ENCODE peak calls at places on chromosomes 16 and 17, in six cellular contexts. One of them, this sample, is unnamed.

GRCh38 chr16:86626284-86626683 is 47.9 kb downstream of the FOXL1 start:
- DNase-seq in heart right ventricle: no peak
- DNase-seq in cardiac fibroblast: no peak
- DNase-seq in pancreas: no peak
- DNase-seq in GM12865: no peak
- DNase-seq in fibroblast of lung: no peak
- DNase-seq in this sample: no peak

GRCh38 chr17:49523706-49524472 is 28.8 kb downstream of the NGFR start:
- DNase-seq in cardiac fibroblast: no peak
- DNase-seq in fibroblast of lung: no peak
- DNase-seq in GM12865: no peak
- DNase-seq in heart right ventricle: no peak
- DNase-seq in pancreas: no peak
- DNase-seq in this sample: no peak

GRCh38 chr16:73399486-73399885 is 351.6 kb upstream of the ZFHX3 start:
- DNase-seq in cardiac fibroblast: no peak
- DNase-seq in fibroblast of lung: no peak
- DNase-seq in GM12865: peak; percentile 17
- DNase-seq in pancreas: no peak
- DNase-seq in heart right ventricle: no peak
- DNase-seq in this sample: no peak

GRCh38 chr16:68062910-68063393 is 22.2 kb upstream of the NFATC3 start:
- DNase-seq in heart right ventricle: no peak
- DNase-seq in cardiac fibroblast: no peak
- DNase-seq in fibroblast of lung: no peak
- DNase-seq in GM12865: no peak
- DNase-seq in pancreas: no peak
- DNase-seq in this sample: no peak

GRCh38 chr16:83561876-83562275 is 245.9 kb upstream of the HSBP1 start:
- DNase-seq in GM12865: no peak
- DNase-seq in pancreas: no peak
- DNase-seq in fibroblast of lung: peak; percentile 8
- DNase-seq in cardiac fibroblast: peak; percentile 36
- DNase-seq in heart right ventricle: no peak
- DNase-seq in this sample: no peak

GRCh38 chr17:56939869-56940484 is 20.9 kb downstream of the COIL start:
- DNase-seq in cardiac fibroblast: peak; percentile 73
- DNase-seq in pancreas: no peak
- DNase-seq in fibroblast of lung: peak; percentile 72
- DNase-seq in GM12865: peak; percentile 73
- DNase-seq in heart right ventricle: no peak
- DNase-seq in this sample: no peak

GRCh38 chr17:58637011-58637570 is 54.8 kb downstream of the TEX14 start:
- DNase-seq in cardiac fibroblast: no peak
- DNase-seq in fibroblast of lung: no peak
- DNase-seq in GM12865: no peak
- DNase-seq in pancreas: no peak
- DNase-seq in heart right ventricle: no peak
- DNase-seq in this sample: no peak

GRCh38 chr17:17182601-17183136 is 23.5 kb downstream of the PLD6 start:
- DNase-seq in heart right ventricle: no peak
- DNase-seq in GM12865: no peak
- DNase-seq in cardiac fibroblast: no peak
- DNase-seq in pancreas: no peak
- DNase-seq in fibroblast of lung: no peak
- DNase-seq in this sample: no peak

GRCh38 chr16:3696425-3697218 is 20.7 kb downstream of the TRAP1 start:
- DNase-seq in pancreas: no peak
- DNase-seq in fibroblast of lung: peak; percentile 79
- DNase-seq in heart right ventricle: no peak
- DNase-seq in GM12865: no peak
- DNase-seq in cardiac fibroblast: peak; percentile 79
- DNase-seq in this sample: peak; percentile 76

GRCh38 chr16:79267781-79268180 is 332.8 kb downstream of the MAF start:
- DNase-seq in fibroblast of lung: no peak
- DNase-seq in heart right ventricle: no peak
- DNase-seq in pancreas: no peak
- DNase-seq in cardiac fibroblast: no peak
- DNase-seq in GM12865: no peak
- DNase-seq in this sample: no peak

GRCh38 chr17:74453665-74454196 is 12.7 kb upstream of the CD300A start:
- DNase-seq in cardiac fibroblast: no peak
- DNase-seq in fibroblast of lung: no peak
- DNase-seq in GM12865: peak; percentile 86
- DNase-seq in pancreas: peak; percentile 92
- DNase-seq in heart right ventricle: no peak
- DNase-seq in this sample: no peak

GRCh38 chr16:88764913-88765349 is 20.1 kb downstream of the PIEZO1 start:
- DNase-seq in cardiac fibroblast: peak; percentile 30
- DNase-seq in GM12865: no peak
- DNase-seq in pancreas: peak; percentile 71
- DNase-seq in heart right ventricle: no peak
- DNase-seq in fibroblast of lung: no peak
- DNase-seq in this sample: no peak

GRCh38 chr16:88005148-88005547 is 53.9 kb downstream of the BANP start:
- DNase-seq in heart right ventricle: no peak
- DNase-seq in GM12865: no peak
- DNase-seq in fibroblast of lung: no peak
- DNase-seq in pancreas: no peak
- DNase-seq in cardiac fibroblast: peak; percentile 8
- DNase-seq in this sample: no peak

GRCh38 chr17:7704601-7705268 is at the start of gene EFNB3:
- DNase-seq in GM12865: no peak
- DNase-seq in pancreas: no peak
- DNase-seq in cardiac fibroblast: no peak
- DNase-seq in fibroblast of lung: peak; percentile 22
- DNase-seq in heart right ventricle: no peak
- DNase-seq in this sample: no peak

GRCh38 chr17:77185137-77185536 is 44.4 kb downstream of the SEC14L1 start:
- DNase-seq in GM12865: no peak
- DNase-seq in fibroblast of lung: no peak
- DNase-seq in pancreas: no peak
- DNase-seq in heart right ventricle: no peak
- DNase-seq in cardiac fibroblast: no peak
- DNase-seq in this sample: no peak

GRCh38 chr17:65191805-65192740 is 54.9 kb downstream of the RGS9 start:
- DNase-seq in heart right ventricle: no peak
- DNase-seq in pancreas: no peak
- DNase-seq in cardiac fibroblast: peak; percentile 90
- DNase-seq in GM12865: peak; percentile 38
- DNase-seq in fibroblast of lung: peak; percentile 47
- DNase-seq in this sample: no peak

GRCh38 chr17:39393732-39394131 is 7.7 kb downstream of the FBXL20 start:
- DNase-seq in pancreas: no peak
- DNase-seq in GM12865: no peak
- DNase-seq in cardiac fibroblast: peak; percentile 31
- DNase-seq in fibroblast of lung: peak; percentile 15
- DNase-seq in heart right ventricle: no peak
- DNase-seq in this sample: no peak

GRCh38 chr17:58436805-58437239 is 19.5 kb upstream of the RNF43 start:
- DNase-seq in fibroblast of lung: no peak
- DNase-seq in cardiac fibroblast: no peak
- DNase-seq in heart right ventricle: no peak
- DNase-seq in pancreas: no peak
- DNase-seq in GM12865: no peak
- DNase-seq in this sample: no peak

GRCh38 chr17:39132192-39132600 is 19.2 kb downstream of the PLXDC1 start:
- DNase-seq in fibroblast of lung: peak; percentile 86
- DNase-seq in heart right ventricle: peak; percentile 34
- DNase-seq in pancreas: no peak
- DNase-seq in cardiac fibroblast: peak; percentile 84
- DNase-seq in GM12865: no peak
- DNase-seq in this sample: peak; percentile 58

GRCh38 chr17:70989301-70989700 is 820.0 kb downstream of the KCNJ2 start:
- DNase-seq in fibroblast of lung: no peak
- DNase-seq in cardiac fibroblast: peak; percentile 19
- DNase-seq in pancreas: no peak
- DNase-seq in heart right ventricle: no peak
- DNase-seq in GM12865: no peak
- DNase-seq in this sample: no peak

GRCh38 chr16:20675488-20676267 is 21.8 kb downstream of the ACSM1 start:
- DNase-seq in GM12865: peak; percentile 56
- DNase-seq in fibroblast of lung: no peak
- DNase-seq in cardiac fibroblast: peak; percentile 22
- DNase-seq in pancreas: peak; percentile 55
- DNase-seq in heart right ventricle: no peak
- DNase-seq in this sample: no peak

DNA sequence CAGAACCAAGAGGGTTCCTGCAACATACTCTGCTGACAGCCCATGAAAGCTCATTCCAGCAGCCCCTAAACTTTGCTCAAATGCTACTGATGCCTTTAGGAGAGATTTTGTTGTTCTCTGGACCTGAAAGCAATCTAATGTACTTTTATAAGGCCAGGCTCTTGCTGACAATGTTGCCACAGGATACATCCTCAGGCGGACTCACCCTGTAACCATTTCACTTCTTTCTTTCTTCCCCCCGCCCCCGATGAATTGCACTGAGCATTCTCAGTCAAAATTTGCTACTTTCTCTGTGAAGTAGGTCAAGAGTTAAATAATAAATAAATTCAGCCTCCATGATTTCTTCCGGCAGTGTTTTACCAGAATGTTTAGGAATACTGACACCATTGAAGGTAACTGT is 1.5 kb downstream of the GAS7 start:
- DNase-seq in fibroblast of lung: no peak
- DNase-seq in pancreas: no peak
- DNase-seq in GM12865: no peak
- DNase-seq in cardiac fibroblast: no peak
- DNase-seq in heart right ventricle: no peak
- DNase-seq in this sample: no peak
- H3K4me3 ChIP-seq in fibroblast of lung: no peak overlapping the region
- H3K4me3 ChIP-seq in pancreas: no peak overlapping the region
- H3K4me3 ChIP-seq in GM12865: no peak overlapping the region
- H3K4me3 ChIP-seq in cardiac fibroblast: no peak overlapping the region
- H3K4me3 ChIP-seq in heart right ventricle: peak overlapping the region; percentile 64
- H3K4me3 ChIP-seq in this sample: peak overlapping the region; percentile 38

DNA sequence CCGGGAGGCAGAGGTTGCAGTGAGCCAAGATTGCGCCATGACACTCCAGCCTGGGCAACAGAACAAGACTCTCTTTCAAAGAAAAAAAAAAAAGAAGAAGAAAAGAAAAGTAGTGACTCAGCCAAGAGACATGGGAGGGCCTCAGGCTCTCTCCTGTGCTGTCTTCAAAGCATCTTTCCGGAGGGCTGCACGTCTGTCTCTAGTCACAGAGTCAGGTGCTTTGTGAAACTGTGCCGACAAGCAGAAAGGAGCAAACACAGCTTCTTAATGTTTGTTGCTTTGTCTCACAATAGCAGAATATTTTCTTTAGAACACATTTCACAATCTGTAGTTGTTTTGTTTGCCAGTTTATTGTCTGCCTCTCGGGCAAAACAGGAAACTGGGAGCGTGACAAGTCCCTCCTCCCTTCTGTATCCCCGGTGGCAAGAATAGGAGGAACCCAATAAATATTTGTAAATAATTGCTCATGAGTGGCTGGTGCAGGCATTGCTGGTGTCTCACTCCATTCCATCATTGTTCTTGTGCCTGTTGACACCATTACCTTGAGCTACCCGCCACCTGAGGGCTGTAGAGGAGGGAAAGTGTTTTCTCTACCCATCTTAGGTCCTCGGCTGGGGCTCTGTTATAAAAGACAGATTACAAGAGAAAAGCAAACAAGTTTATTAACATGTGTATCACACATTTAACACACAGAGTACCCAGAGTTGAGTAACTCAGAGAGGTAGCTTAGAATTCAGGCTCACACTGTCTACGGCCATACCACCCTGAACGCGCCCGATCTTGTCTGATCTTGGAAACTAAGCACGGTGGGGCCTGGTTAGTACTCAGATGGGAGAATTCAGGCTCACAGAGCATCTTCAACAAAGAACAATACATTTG is 5.5 kb downstream of the GAST start:
- DNase-seq in fibroblast of lung: no peak
- DNase-seq in cardiac fibroblast: peak; percentile 72
- DNase-seq in heart right ventricle: no peak
- DNase-seq in GM12865: no peak
- DNase-seq in pancreas: no peak
- DNase-seq in this sample: no peak
- H3K4me3 ChIP-seq in fibroblast of lung: no peak overlapping the region
- H3K4me3 ChIP-seq in cardiac fibroblast: no peak overlapping the region
- H3K4me3 ChIP-seq in heart right ventricle: no peak overlapping the region
- H3K4me3 ChIP-seq in GM12865: no peak overlapping the region
- H3K4me3 ChIP-seq in pancreas: no peak overlapping the region
- H3K4me3 ChIP-seq in this sample: no peak overlapping the region

GRCh38 chr16:53219795-53220194 is 165.0 kb downstream of the CHD9 start:
- DNase-seq in pancreas: no peak
- DNase-seq in GM12865: no peak
- DNase-seq in fibroblast of lung: peak; percentile 43
- DNase-seq in heart right ventricle: no peak
- DNase-seq in cardiac fibroblast: peak; percentile 76
- DNase-seq in this sample: no peak
- H3K4me3 ChIP-seq in pancreas: no peak overlapping the region
- H3K4me3 ChIP-seq in GM12865: no peak overlapping the region
- H3K4me3 ChIP-seq in fibroblast of lung: no peak overlapping the region
- H3K4me3 ChIP-seq in heart right ventricle: no peak overlapping the region
- H3K4me3 ChIP-seq in cardiac fibroblast: no peak overlapping the region
- H3K4me3 ChIP-seq in this sample: no peak overlapping the region

DNA sequence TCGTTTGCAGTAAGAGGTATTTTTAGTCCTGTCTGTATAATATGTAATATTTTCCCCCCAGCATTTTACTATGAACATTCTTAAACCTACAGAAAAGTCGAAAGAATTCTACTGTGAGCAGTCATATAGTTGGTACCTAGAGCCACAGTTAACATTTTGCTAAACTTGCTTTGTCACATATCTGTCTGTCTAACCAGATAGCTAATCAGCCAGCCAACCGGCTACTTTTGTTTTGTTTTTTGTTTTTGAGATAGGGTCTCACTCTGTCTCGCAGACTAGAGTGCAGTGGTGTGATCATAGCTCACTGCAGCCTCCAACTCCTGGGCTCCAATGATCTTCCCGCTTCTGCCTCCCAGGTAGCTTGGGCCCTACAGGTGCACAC is 73.3 kb downstream of the ABCC1 start:
- DNase-seq in heart right ventricle: no peak
- DNase-seq in fibroblast of lung: no peak
- DNase-seq in cardiac fibroblast: no peak
- DNase-seq in GM12865: no peak
- DNase-seq in pancreas: no peak
- DNase-seq in this sample: no peak
- H3K4me3 ChIP-seq in heart right ventricle: no peak overlapping the region
- H3K4me3 ChIP-seq in fibroblast of lung: no peak overlapping the region
- H3K4me3 ChIP-seq in cardiac fibroblast: no peak overlapping the region
- H3K4me3 ChIP-seq in GM12865: no peak overlapping the region
- H3K4me3 ChIP-seq in pancreas: no peak overlapping the region
- H3K4me3 ChIP-seq in this sample: no peak overlapping the region

GRCh38 chr17:75842963-75843576 is 1.1 kb downstream of the UNC13D start:
- DNase-seq in GM12865: peak; percentile 49
- DNase-seq in fibroblast of lung: no peak
- DNase-seq in heart right ventricle: no peak
- DNase-seq in pancreas: no peak
- DNase-seq in cardiac fibroblast: no peak
- DNase-seq in this sample: no peak
- H3K4me3 ChIP-seq in GM12865: peak overlapping the region; percentile 87
- H3K4me3 ChIP-seq in fibroblast of lung: no peak overlapping the region
- H3K4me3 ChIP-seq in heart right ventricle: no peak overlapping the region
- H3K4me3 ChIP-seq in pancreas: no peak overlapping the region
- H3K4me3 ChIP-seq in cardiac fibroblast: no peak overlapping the region
- H3K4me3 ChIP-seq in this sample: no peak overlapping the region

GRCh38 chr16:28297308-28297707 is 5.0 kb downstream of the SBK1 start:
- DNase-seq in cardiac fibroblast: no peak
- DNase-seq in heart right ventricle: no peak
- DNase-seq in pancreas: no peak
- DNase-seq in fibroblast of lung: no peak
- DNase-seq in GM12865: no peak
- DNase-seq in this sample: no peak
- H3K4me3 ChIP-seq in cardiac fibroblast: no peak overlapping the region
- H3K4me3 ChIP-seq in heart right ventricle: no peak overlapping the region
- H3K4me3 ChIP-seq in pancreas: no peak overlapping the region
- H3K4me3 ChIP-seq in fibroblast of lung: no peak overlapping the region
- H3K4me3 ChIP-seq in GM12865: no peak overlapping the region
- H3K4me3 ChIP-seq in this sample: no peak overlapping the region